ENCODE peak calls at places on chromosomes 11 and 22, in ten cellular contexts. S is tibial artery, D is spleen, I is small intestine, K is heart left ventricle, C is aorta, A is AG04450, Y is PC-9, G is SJSA1, Z is substantia nigra. U is an unnamed sample.

GRCh38 chr11:30364139-30364875 is 41.4 kb downstream of the ARL14EP start:
- DNase-seq in S (no peak), D (no peak), I (no peak), K (no peak), C (no peak), A (no peak), Y (no peak), G (no peak), Z (no peak), U (no peak)

GRCh38 chr11:95568236-95568635 is 221.3 kb downstream of the FAM76B start:
- DNase-seq in S (no peak), D (no peak), I (no peak), K (no peak), C (no peak), A (no peak), Y (no peak), G (no peak), Z (no peak), U (no peak)

GRCh38 chr11:8336356-8337114 is 72.9 kb upstream of the LMO1 start:
- DNase-seq in S (no peak), D (no peak), I (no peak), K (no peak), C (no peak), A (no peak), Y (peak), G (no peak), Z (no peak), U (no peak)

GRCh38 chr11:72570893-72571741 is 103.1 kb downstream of the PDE2A start:
- DNase-seq in S (peak), D (no peak), I (no peak), K (no peak), C (no peak), A (no peak), Y (no peak), G (no peak), Z (no peak), U (no peak)

GRCh38 chr11:64080390-64080789 is 44.7 kb downstream of the FLRT1 start:
- DNase-seq in S (no peak), D (no peak), I (no peak), K (no peak), C (no peak), A (no peak), Y (no peak), G (no peak), Z (no peak), U (no peak)

GRCh38 chr11:65428578-65429068 is 6.0 kb downstream of the NEAT1 start:
- DNase-seq in S (peak), D (peak), I (no peak), K (no peak), C (no peak), A (no peak), Y (no peak), G (no peak), Z (no peak), U (peak)

GRCh38 chr11:47186076-47186936 is at the start of gene PACSIN3:
- DNase-seq in S (peak), D (peak), I (no peak), K (peak), C (peak), A (no peak), Y (peak), G (peak), Z (no peak), U (peak)

GRCh38 chr22:42996646-42997365 is 18.1 kb downstream of the PACSIN2 start:
- DNase-seq in S (peak), D (no peak), I (no peak), K (no peak), C (peak), A (no peak), Y (no peak), G (no peak), Z (no peak), U (no peak)

GRCh38 chr22:17751596-17751995 is 22.7 kb downstream of the BID start:
- DNase-seq in S (no peak), D (no peak), I (no peak), K (no peak), C (no peak), A (no peak), Y (no peak), G (no peak), Z (no peak), U (no peak)

GRCh38 chr22:38827510-38827909 is 16.3 kb downstream of the NPTXR start:
- DNase-seq in S (no peak), D (no peak), I (no peak), K (no peak), C (no peak), A (no peak), Y (no peak), G (no peak), Z (no peak), U (no peak)

GRCh38 chr11:14642453-14642852 is 1.2 kb upstream of the PDE3B start:
- DNase-seq in S (no peak), D (no peak), I (no peak), K (no peak), C (no peak), A (no peak), Y (no peak), G (no peak), Z (no peak), U (no peak)

GRCh38 chr11:17405232-17406005 is 17.0 kb upstream of the KCNJ11 start:
- DNase-seq in S (peak), D (peak), I (peak), K (peak), C (peak), A (no peak), Y (no peak), G (no peak), Z (peak), U (no peak)

GRCh38 chr22:45139693-45140092 is 24.0 kb upstream of the NUP50 start:
- DNase-seq in S (no peak), D (no peak), I (no peak), K (no peak), C (no peak), A (no peak), Y (no peak), G (no peak), Z (no peak), U (no peak)

GRCh38 chr11:119405986-119406385 is 17.0 kb downstream of the THY1 start:
- DNase-seq in S (no peak), D (no peak), I (no peak), K (no peak), C (no peak), A (no peak), Y (no peak), G (no peak), Z (no peak), U (no peak)

DNA sequence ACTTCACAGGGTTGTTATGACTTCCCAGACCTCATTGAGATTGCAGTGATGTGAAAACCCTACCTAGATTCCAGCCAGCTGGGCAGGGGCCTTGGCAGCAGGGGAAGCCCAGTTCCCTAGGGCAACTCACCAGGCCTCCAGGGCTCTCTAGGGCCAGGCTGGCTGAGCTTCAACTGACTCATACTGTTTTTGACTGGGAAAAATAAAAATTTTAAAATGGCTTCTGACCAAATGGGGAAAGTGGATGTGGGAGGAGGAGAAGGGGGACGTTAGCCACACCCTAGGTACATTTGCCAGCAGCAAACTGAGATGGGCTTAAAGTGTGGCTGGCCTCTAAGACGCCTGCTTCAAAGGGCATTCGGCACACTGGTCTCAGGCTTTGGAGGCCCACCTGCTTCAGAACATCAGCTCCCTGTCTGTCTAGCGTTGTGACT is 39.0 kb downstream of the BMAL1 start:
- DNase-seq in S (peak), D (no peak), I (no peak), K (no peak), C (peak), A (no peak), Y (no peak), G (peak), Z (no peak), U (peak)
- H3K27ac ChIP-seq in S (peak), D (no peak), I (no peak), K (no peak), C (peak), A (no peak), Y (no peak), G (no peak), Z (no peak), U (no peak)

DNA sequence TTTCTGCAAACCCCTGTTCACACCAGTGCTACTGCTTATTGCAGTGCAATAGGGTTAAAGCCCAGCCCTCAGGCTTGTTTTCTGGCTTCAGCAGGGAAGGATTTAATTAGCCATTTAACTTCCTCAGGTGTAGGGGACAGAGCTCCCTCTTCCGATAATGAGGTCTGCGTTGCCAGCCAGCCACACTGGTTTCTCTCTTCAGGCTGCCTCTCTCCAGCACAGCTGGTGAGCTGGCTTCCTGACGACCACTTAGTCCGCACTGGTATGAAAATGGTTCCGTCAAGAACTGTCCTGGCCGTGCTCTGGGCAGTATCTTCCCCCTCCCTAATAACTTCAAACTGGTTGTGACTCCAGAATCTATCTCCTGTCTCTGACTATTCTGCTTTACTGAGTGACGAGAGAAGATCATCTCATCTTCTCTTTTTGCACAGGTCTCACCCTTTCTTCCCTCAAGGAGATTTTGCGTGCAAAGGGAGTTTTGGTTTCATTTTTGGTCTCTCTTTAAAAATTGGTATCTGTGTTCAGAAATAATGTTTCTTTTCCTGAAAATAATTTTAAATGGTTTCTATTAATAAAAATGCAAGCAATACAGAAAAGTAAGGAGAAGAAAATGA is 49.2 kb downstream of the CNTN5 start:
- DNase-seq in S (no peak), D (no peak), I (peak), K (peak), C (peak), A (no peak), Y (no peak), G (no peak), Z (no peak), U (no peak)
- H3K27ac ChIP-seq in S (no peak), D (no peak), I (no peak), K (no peak), C (no peak), A (no peak), Y (no peak), G (no peak), Z (no peak), U (no peak)

GRCh38 chr22:40324468-40325305 is 21.6 kb upstream of the ADSL start:
- DNase-seq in S (no peak), D (peak), I (peak), K (no peak), C (no peak), A (no peak), Y (no peak), G (no peak), Z (no peak), U (no peak)

GRCh38 chr22:40322818-40323447 is 23.4 kb upstream of the ADSL start:
- DNase-seq in S (no peak), D (no peak), I (no peak), K (no peak), C (no peak), A (no peak), Y (no peak), G (no peak), Z (no peak), U (no peak)

GRCh38 chr22:40322061-40322460 is 24.2 kb upstream of the ADSL start:
- DNase-seq in S (no peak), D (no peak), I (no peak), K (no peak), C (no peak), A (no peak), Y (no peak), G (peak), Z (no peak), U (no peak)

GRCh38 chr22:40325315-40325714 is 21.0 kb upstream of the ADSL start:
- DNase-seq in S (no peak), D (no peak), I (no peak), K (no peak), C (no peak), A (no peak), Y (no peak), G (peak), Z (no peak), U (no peak)

DNA sequence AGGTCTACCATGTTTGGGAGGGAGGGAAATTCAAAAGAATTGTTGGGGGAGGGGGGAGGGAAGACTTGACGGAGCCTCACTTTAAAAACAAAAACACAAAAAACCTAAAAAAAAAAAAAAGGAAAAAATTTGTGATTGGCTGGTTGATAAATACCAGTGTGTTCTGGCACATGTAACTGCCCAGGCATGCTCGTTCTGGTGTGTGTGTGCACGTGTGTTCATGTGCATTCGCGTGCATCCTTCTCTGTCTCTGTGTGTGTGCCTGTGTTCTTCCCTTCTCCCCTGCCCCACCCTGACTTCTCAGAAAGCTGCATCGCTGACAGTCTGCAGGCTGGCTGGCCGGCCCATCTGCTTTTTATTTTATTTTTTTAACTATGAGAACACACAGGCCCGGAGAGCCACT is 22.6 kb upstream of the ADSL start:
- DNase-seq in S (no peak), D (no peak), I (no peak), K (no peak), C (no peak), A (no peak), Y (no peak), G (no peak), Z (no peak), U (no peak)
- H3K27ac ChIP-seq in S (no peak), D (peak), I (peak), K (no peak), C (no peak), A (no peak), Y (no peak), G (no peak), Z (no peak), U (no peak)

GRCh38 chr11:12817681-12818332 is 143.6 kb downstream of the TEAD1 start:
- DNase-seq in S (no peak), D (no peak), I (no peak), K (no peak), C (no peak), A (no peak), Y (no peak), G (peak), Z (no peak), U (no peak)
- H3K27ac ChIP-seq in S (no peak), D (no peak), I (no peak), K (no peak), C (no peak), A (no peak), Y (peak), G (peak), Z (no peak), U (no peak)

GRCh38 chr11:2881974-2882362 is 3.6 kb downstream of the CDKN1C start:
- DNase-seq in S (peak), D (no peak), I (no peak), K (no peak), C (no peak), A (no peak), Y (no peak), G (no peak), Z (no peak), U (peak)
- H3K27ac ChIP-seq in S (no peak), D (no peak), I (no peak), K (peak), C (no peak), A (no peak), Y (no peak), G (no peak), Z (no peak), U (no peak)